ENCODE peak calls at places on chromosome 20, in ten cellular contexts. One of them, this sample, is unnamed.

GRCh38 chr20:49785851-49786174 is 26.8 kb upstream of the SLC9A8 start:
- DNase-seq in DND-41: no peak
- DNase-seq in hepatocyte: no peak
- DNase-seq in lower lobe of right lung: no peak
- DNase-seq in right cardiac atrium: no peak
- DNase-seq in mammary epithelial cell: no peak
- DNase-seq in cardiac muscle cell: no peak
- DNase-seq in brain microvascular endothelial cell: no peak
- DNase-seq in right lobe of liver: no peak
- DNase-seq in ovary: no peak
- DNase-seq in this sample: no peak

GRCh38 chr20:17722493-17723300 is 22.9 kb downstream of the BANF2 start:
- DNase-seq in cardiac muscle cell: no peak
- DNase-seq in right cardiac atrium: no peak
- DNase-seq in lower lobe of right lung: no peak
- DNase-seq in mammary epithelial cell: no peak
- DNase-seq in brain microvascular endothelial cell: no peak
- DNase-seq in hepatocyte: no peak
- DNase-seq in right lobe of liver: no peak
- DNase-seq in ovary: no peak
- DNase-seq in DND-41: no peak
- DNase-seq in this sample: no peak

GRCh38 chr20:24791949-24792348 is 157.1 kb upstream of the CST7 start:
- DNase-seq in brain microvascular endothelial cell: no peak
- DNase-seq in cardiac muscle cell: no peak
- DNase-seq in right lobe of liver: no peak
- DNase-seq in ovary: no peak
- DNase-seq in lower lobe of right lung: peak
- DNase-seq in DND-41: no peak
- DNase-seq in mammary epithelial cell: no peak
- DNase-seq in hepatocyte: no peak
- DNase-seq in right cardiac atrium: no peak
- DNase-seq in this sample: no peak

GRCh38 chr20:46951840-46952497 is 57.3 kb downstream of the EYA2 start:
- DNase-seq in ovary: no peak
- DNase-seq in lower lobe of right lung: no peak
- DNase-seq in brain microvascular endothelial cell: no peak
- DNase-seq in right lobe of liver: no peak
- DNase-seq in mammary epithelial cell: peak
- DNase-seq in hepatocyte: no peak
- DNase-seq in DND-41: no peak
- DNase-seq in cardiac muscle cell: no peak
- DNase-seq in right cardiac atrium: no peak
- DNase-seq in this sample: no peak

GRCh38 chr20:58078741-58079522 is 149.5 kb downstream of the ANKRD60 start:
- DNase-seq in ovary: no peak
- DNase-seq in cardiac muscle cell: peak
- DNase-seq in hepatocyte: no peak
- DNase-seq in brain microvascular endothelial cell: peak
- DNase-seq in lower lobe of right lung: no peak
- DNase-seq in right cardiac atrium: no peak
- DNase-seq in DND-41: no peak
- DNase-seq in right lobe of liver: no peak
- DNase-seq in mammary epithelial cell: peak
- DNase-seq in this sample: no peak

GRCh38 chr20:47351643-47352331 is 4.7 kb downstream of the ZMYND8 start:
- DNase-seq in cardiac muscle cell: no peak
- DNase-seq in lower lobe of right lung: peak
- DNase-seq in brain microvascular endothelial cell: no peak
- DNase-seq in right cardiac atrium: no peak
- DNase-seq in ovary: no peak
- DNase-seq in right lobe of liver: peak
- DNase-seq in DND-41: no peak
- DNase-seq in mammary epithelial cell: peak
- DNase-seq in hepatocyte: no peak
- DNase-seq in this sample: no peak

GRCh38 chr20:7650081-7650480 is 290.2 kb downstream of the HAO1 start:
- DNase-seq in mammary epithelial cell: no peak
- DNase-seq in lower lobe of right lung: no peak
- DNase-seq in brain microvascular endothelial cell: no peak
- DNase-seq in hepatocyte: no peak
- DNase-seq in right cardiac atrium: no peak
- DNase-seq in cardiac muscle cell: no peak
- DNase-seq in right lobe of liver: no peak
- DNase-seq in DND-41: no peak
- DNase-seq in ovary: no peak
- DNase-seq in this sample: no peak

GRCh38 chr20:38414769-38415450 is 20.2 kb downstream of the SNHG17 start:
- DNase-seq in hepatocyte: no peak
- DNase-seq in brain microvascular endothelial cell: no peak
- DNase-seq in mammary epithelial cell: no peak
- DNase-seq in ovary: no peak
- DNase-seq in DND-41: peak
- DNase-seq in lower lobe of right lung: no peak
- DNase-seq in right cardiac atrium: no peak
- DNase-seq in right lobe of liver: no peak
- DNase-seq in cardiac muscle cell: no peak
- DNase-seq in this sample: no peak

GRCh38 chr20:34069341-34070078 is 42.5 kb downstream of the EIF2S2 start:
- DNase-seq in hepatocyte: peak
- DNase-seq in right cardiac atrium: peak
- DNase-seq in mammary epithelial cell: peak
- DNase-seq in ovary: peak
- DNase-seq in right lobe of liver: peak
- DNase-seq in cardiac muscle cell: peak
- DNase-seq in brain microvascular endothelial cell: peak
- DNase-seq in lower lobe of right lung: peak
- DNase-seq in DND-41: peak
- DNase-seq in this sample: no peak

GRCh38 chr20:826695-827323 is 6.7 kb upstream of the FAM110A start:
- DNase-seq in right lobe of liver: no peak
- DNase-seq in right cardiac atrium: no peak
- DNase-seq in brain microvascular endothelial cell: no peak
- DNase-seq in mammary epithelial cell: no peak
- DNase-seq in hepatocyte: no peak
- DNase-seq in DND-41: no peak
- DNase-seq in ovary: no peak
- DNase-seq in cardiac muscle cell: no peak
- DNase-seq in lower lobe of right lung: no peak
- DNase-seq in this sample: no peak

GRCh38 chr20:15756401-15756800 is 816.8 kb downstream of the KIF16B start:
- DNase-seq in lower lobe of right lung: no peak
- DNase-seq in cardiac muscle cell: no peak
- DNase-seq in hepatocyte: no peak
- DNase-seq in mammary epithelial cell: no peak
- DNase-seq in ovary: no peak
- DNase-seq in brain microvascular endothelial cell: no peak
- DNase-seq in DND-41: no peak
- DNase-seq in right lobe of liver: no peak
- DNase-seq in right cardiac atrium: no peak
- DNase-seq in this sample: no peak

GRCh38 chr20:14820771-14821170 is 483.4 kb upstream of the FLRT3 start:
- DNase-seq in DND-41: no peak
- DNase-seq in mammary epithelial cell: peak
- DNase-seq in hepatocyte: no peak
- DNase-seq in lower lobe of right lung: no peak
- DNase-seq in right cardiac atrium: no peak
- DNase-seq in brain microvascular endothelial cell: peak
- DNase-seq in right lobe of liver: no peak
- DNase-seq in cardiac muscle cell: no peak
- DNase-seq in ovary: no peak
- DNase-seq in this sample: no peak

GRCh38 chr20:50987493-50988210 is 29.0 kb downstream of the MOCS3 start:
- DNase-seq in right cardiac atrium: peak
- DNase-seq in brain microvascular endothelial cell: peak
- DNase-seq in lower lobe of right lung: no peak
- DNase-seq in DND-41: peak
- DNase-seq in ovary: peak
- DNase-seq in right lobe of liver: peak
- DNase-seq in cardiac muscle cell: peak
- DNase-seq in hepatocyte: peak
- DNase-seq in mammary epithelial cell: peak
- DNase-seq in this sample: no peak

GRCh38 chr20:1415667-1416468 is 23.0 kb upstream of the FKBP1A start:
- DNase-seq in lower lobe of right lung: no peak
- DNase-seq in right lobe of liver: no peak
- DNase-seq in hepatocyte: peak
- DNase-seq in DND-41: no peak
- DNase-seq in right cardiac atrium: no peak
- DNase-seq in cardiac muscle cell: peak
- DNase-seq in ovary: no peak
- DNase-seq in brain microvascular endothelial cell: peak
- DNase-seq in mammary epithelial cell: peak
- DNase-seq in this sample: no peak

GRCh38 chr20:63955846-63956663 is at the start of gene UCKL1:
- DNase-seq in ovary: peak
- DNase-seq in brain microvascular endothelial cell: peak
- DNase-seq in right cardiac atrium: peak
- DNase-seq in mammary epithelial cell: peak
- DNase-seq in DND-41: peak
- DNase-seq in cardiac muscle cell: peak
- DNase-seq in right lobe of liver: peak
- DNase-seq in hepatocyte: peak
- DNase-seq in lower lobe of right lung: peak
- DNase-seq in this sample: peak

GRCh38 chr20:59571591-59572314 is 32.6 kb upstream of the PHACTR3 start:
- DNase-seq in cardiac muscle cell: peak
- DNase-seq in mammary epithelial cell: peak
- DNase-seq in brain microvascular endothelial cell: peak
- DNase-seq in right lobe of liver: peak
- DNase-seq in ovary: peak
- DNase-seq in DND-41: peak
- DNase-seq in right cardiac atrium: peak
- DNase-seq in hepatocyte: peak
- DNase-seq in lower lobe of right lung: peak
- DNase-seq in this sample: no peak

GRCh38 chr20:64069614-64070243 is 6.7 kb downstream of the TCEA2 start:
- DNase-seq in ovary: no peak
- DNase-seq in mammary epithelial cell: no peak
- DNase-seq in brain microvascular endothelial cell: no peak
- DNase-seq in lower lobe of right lung: peak
- DNase-seq in DND-41: peak
- DNase-seq in right lobe of liver: no peak
- DNase-seq in right cardiac atrium: no peak
- DNase-seq in hepatocyte: no peak
- DNase-seq in cardiac muscle cell: peak
- DNase-seq in this sample: no peak

GRCh38 chr20:1045860-1046418 is 43.8 kb upstream of the RSPO4 start:
- DNase-seq in cardiac muscle cell: no peak
- DNase-seq in DND-41: no peak
- DNase-seq in hepatocyte: no peak
- DNase-seq in right cardiac atrium: no peak
- DNase-seq in right lobe of liver: no peak
- DNase-seq in lower lobe of right lung: no peak
- DNase-seq in mammary epithelial cell: no peak
- DNase-seq in brain microvascular endothelial cell: no peak
- DNase-seq in ovary: no peak
- DNase-seq in this sample: no peak

DNA sequence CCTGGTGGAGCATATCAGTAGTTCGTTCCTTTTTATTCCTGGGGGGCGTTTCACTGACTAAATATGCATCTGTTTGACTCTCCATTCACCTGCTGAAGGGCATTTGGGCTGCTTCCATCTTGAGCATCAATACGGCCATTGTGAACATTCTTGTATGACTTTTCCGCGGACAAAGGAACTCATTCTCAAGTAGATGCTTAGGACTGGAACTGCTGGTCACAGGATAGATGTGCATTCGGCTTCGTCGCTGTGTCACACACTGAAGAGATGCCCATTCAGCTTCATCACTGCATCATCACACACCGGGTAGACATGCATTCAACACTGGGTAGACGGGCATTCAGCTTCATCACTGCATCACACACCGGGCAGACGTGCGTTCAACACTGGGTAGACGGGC is 95.3 kb downstream of the TAF4 start:
- DNase-seq in hepatocyte: no peak
- DNase-seq in right cardiac atrium: no peak
- DNase-seq in lower lobe of right lung: no peak
- DNase-seq in brain microvascular endothelial cell: no peak
- DNase-seq in right lobe of liver: no peak
- DNase-seq in DND-41: no peak
- DNase-seq in ovary: no peak
- DNase-seq in cardiac muscle cell: no peak
- DNase-seq in mammary epithelial cell: no peak
- DNase-seq in this sample: no peak
- H3K27ac ChIP-seq in hepatocyte: no peak
- H3K27ac ChIP-seq in right cardiac atrium: no peak
- H3K27ac ChIP-seq in lower lobe of right lung: no peak
- H3K27ac ChIP-seq in brain microvascular endothelial cell: no peak
- H3K27ac ChIP-seq in right lobe of liver: no peak
- H3K27ac ChIP-seq in DND-41: no peak
- H3K27ac ChIP-seq in ovary: no peak
- H3K27ac ChIP-seq in cardiac muscle cell: no peak
- H3K27ac ChIP-seq in mammary epithelial cell: no peak
- H3K27ac ChIP-seq in this sample: no peak

GRCh38 chr20:19730716-19731115 is 27.3 kb upstream of the RIN2 start:
- DNase-seq in DND-41: no peak
- DNase-seq in right cardiac atrium: no peak
- DNase-seq in mammary epithelial cell: no peak
- DNase-seq in brain microvascular endothelial cell: no peak
- DNase-seq in hepatocyte: no peak
- DNase-seq in right lobe of liver: no peak
- DNase-seq in lower lobe of right lung: no peak
- DNase-seq in ovary: no peak
- DNase-seq in cardiac muscle cell: no peak
- DNase-seq in this sample: no peak
- H3K27ac ChIP-seq in DND-41: no peak
- H3K27ac ChIP-seq in right cardiac atrium: no peak
- H3K27ac ChIP-seq in mammary epithelial cell: no peak
- H3K27ac ChIP-seq in brain microvascular endothelial cell: no peak
- H3K27ac ChIP-seq in hepatocyte: no peak
- H3K27ac ChIP-seq in right lobe of liver: no peak
- H3K27ac ChIP-seq in lower lobe of right lung: no peak
- H3K27ac ChIP-seq in ovary: no peak
- H3K27ac ChIP-seq in cardiac muscle cell: no peak
- H3K27ac ChIP-seq in this sample: no peak

DNA sequence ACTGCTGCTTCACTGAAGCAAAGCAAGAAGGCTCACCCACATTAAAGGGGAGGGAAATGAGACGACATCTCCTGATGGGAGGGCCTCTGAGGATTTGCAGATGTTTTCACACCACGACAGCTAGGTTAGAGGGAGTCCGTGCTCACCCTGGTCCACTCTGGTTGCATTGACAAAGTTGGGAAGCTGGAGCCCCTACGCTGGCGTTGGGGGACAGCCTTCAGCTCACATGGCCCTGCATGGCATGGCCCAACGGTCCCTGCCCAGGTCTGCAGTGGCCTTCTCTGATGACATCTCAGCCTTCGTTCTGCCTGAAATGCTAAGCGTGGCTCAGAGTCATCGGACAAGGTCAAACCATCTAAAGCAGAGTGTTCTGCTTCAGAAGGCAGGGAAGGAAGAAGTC is 3.8 kb upstream of the NAPB start:
- DNase-seq in ovary: no peak
- DNase-seq in mammary epithelial cell: no peak
- DNase-seq in DND-41: no peak
- DNase-seq in brain microvascular endothelial cell: no peak
- DNase-seq in right lobe of liver: no peak
- DNase-seq in hepatocyte: no peak
- DNase-seq in right cardiac atrium: no peak
- DNase-seq in lower lobe of right lung: no peak
- DNase-seq in cardiac muscle cell: no peak
- DNase-seq in this sample: no peak
- H3K27ac ChIP-seq in ovary: no peak
- H3K27ac ChIP-seq in mammary epithelial cell: no peak
- H3K27ac ChIP-seq in DND-41: no peak
- H3K27ac ChIP-seq in brain microvascular endothelial cell: no peak
- H3K27ac ChIP-seq in right lobe of liver: no peak
- H3K27ac ChIP-seq in hepatocyte: no peak
- H3K27ac ChIP-seq in right cardiac atrium: no peak
- H3K27ac ChIP-seq in lower lobe of right lung: no peak
- H3K27ac ChIP-seq in cardiac muscle cell: no peak
- H3K27ac ChIP-seq in this sample: no peak

GRCh38 chr20:44211177-44212039 is 837 bp upstream of the OSER1 start:
- DNase-seq in hepatocyte: peak
- DNase-seq in ovary: no peak
- DNase-seq in brain microvascular endothelial cell: peak
- DNase-seq in lower lobe of right lung: no peak
- DNase-seq in right cardiac atrium: no peak
- DNase-seq in DND-41: no peak
- DNase-seq in mammary epithelial cell: peak
- DNase-seq in cardiac muscle cell: peak
- DNase-seq in right lobe of liver: peak
- DNase-seq in this sample: no peak
- H3K27ac ChIP-seq in hepatocyte: peak
- H3K27ac ChIP-seq in ovary: peak
- H3K27ac ChIP-seq in brain microvascular endothelial cell: peak
- H3K27ac ChIP-seq in lower lobe of right lung: peak
- H3K27ac ChIP-seq in right cardiac atrium: peak
- H3K27ac ChIP-seq in DND-41: peak
- H3K27ac ChIP-seq in mammary epithelial cell: peak
- H3K27ac ChIP-seq in cardiac muscle cell: peak
- H3K27ac ChIP-seq in right lobe of liver: peak
- H3K27ac ChIP-seq in this sample: peak

This sample was measured in kidney.